ENCODE peak calls at places on chromosomes 11 and 22, in ten cellular contexts. Y is fibroblast of lung; U is effector memory CD4-positive, alpha-beta T cell; K is prostate gland; B is hepatocyte; N is pancreas; C is left lung; I is spleen; H is A549; J is adrenal gland. F is an unnamed sample. For H3K9me3, the result is how much of the 10 kb centered on the place peaks cover.

GRCh38 chr11:108122166-108122628 is 830 bp downstream of the ACAT1 start:
- DNase-seq in B (peak), K (no peak), U (no peak), N (peak), I (no peak), J (peak), H (peak), Y (peak), C (no peak), F (peak)

GRCh38 chr22:30020511-30020910 is 59.8 kb upstream of the HORMAD2 start:
- DNase-seq in N (no peak), U (no peak), H (no peak), Y (no peak), I (no peak), C (no peak), J (no peak), K (no peak), B (no peak), F (no peak)

GRCh38 chr22:24224468-24224867 is 20.4 kb downstream of the GGT5 start:
- DNase-seq in J (no peak), Y (no peak), U (no peak), B (no peak), N (no peak), K (no peak), I (no peak), C (no peak), H (no peak), F (no peak)

GRCh38 chr11:65308281-65308891 is 6.3 kb upstream of the CDC42EP2 start:
- DNase-seq in H (no peak), Y (no peak), N (peak), B (no peak), U (no peak), K (no peak), I (peak), C (peak), J (peak), F (no peak)

GRCh38 chr11:1970956-1971355 is 23.8 kb downstream of the MRPL23 start:
- DNase-seq in U (no peak), B (peak), I (peak), Y (no peak), H (peak), J (no peak), K (no peak), N (no peak), C (peak), F (no peak)

GRCh38 chr11:33735166-33735425 is 1.1 kb downstream of the CD59 start:
- DNase-seq in N (no peak), J (no peak), C (no peak), H (no peak), I (no peak), B (peak), K (no peak), U (no peak), Y (no peak), F (no peak)

GRCh38 chr11:131372243-131372930 is 2.0 kb downstream of the NTM start:
- DNase-seq in H (no peak), J (no peak), B (no peak), U (no peak), N (no peak), C (no peak), I (no peak), Y (no peak), K (no peak), F (no peak)

GRCh38 chr22:28231423-28231822 is 312.4 kb upstream of the PITPNB start:
- DNase-seq in Y (peak), H (no peak), J (no peak), N (no peak), B (peak), U (no peak), C (no peak), K (no peak), I (no peak), F (no peak)

GRCh38 chr22:22348127-22348814 is 103.7 kb downstream of the VPREB1 start:
- DNase-seq in K (no peak), B (peak), U (no peak), Y (no peak), C (no peak), N (no peak), H (peak), I (no peak), J (no peak), F (no peak)

GRCh38 chr11:66039765-66040164 is 9.2 kb downstream of the GAL3ST3 start:
- DNase-seq in Y (no peak), J (no peak), H (no peak), I (no peak), U (no peak), K (no peak), N (no peak), B (no peak), C (peak), F (no peak)

GRCh38 chr22:39502109-39502788 is at the start of gene MIEF1:
- DNase-seq in Y (peak), H (peak), C (peak), J (peak), I (peak), B (peak), N (peak), U (peak), K (peak), F (peak)

GRCh38 chr22:46691571-46691970 is 46.5 kb downstream of the CERK start:
- DNase-seq in U (no peak), N (no peak), I (no peak), Y (no peak), B (no peak), J (no peak), K (no peak), H (no peak), C (peak), F (no peak)

GRCh38 chr11:2114430-2115241 is 24.6 kb downstream of the IGF2 start:
- DNase-seq in J (no peak), U (no peak), Y (no peak), H (no peak), I (no peak), C (peak), N (no peak), K (no peak), B (no peak), F (no peak)

GRCh38 chr11:77125695-77126094 is 2.4 kb upstream of the MYO7A start:
- DNase-seq in J (no peak), Y (no peak), N (no peak), I (no peak), K (no peak), H (no peak), U (no peak), B (no peak), C (peak), F (no peak)

GRCh38 chr22:50455201-50455600 is 19.6 kb downstream of the SBF1 start:
- DNase-seq in N (no peak), J (no peak), U (no peak), I (no peak), B (no peak), H (no peak), K (no peak), C (no peak), Y (no peak), F (no peak)

GRCh38 chr11:13047884-13048283 is 38.8 kb downstream of the RASSF10 start:
- DNase-seq in H (no peak), B (no peak), K (no peak), Y (no peak), C (no peak), I (no peak), U (no peak), N (no peak), J (no peak), F (no peak)

GRCh38 chr11:5420993-5421392 is 918 bp upstream of the OR51Q1 start:
- DNase-seq in Y (no peak), B (no peak), U (no peak), I (no peak), H (no peak), C (no peak), K (no peak), N (no peak), J (no peak), F (no peak)

GRCh38 chr11:124108158-124108557 is 7.1 kb upstream of the VWA5A start:
- DNase-seq in B (peak), N (no peak), I (no peak), U (no peak), K (no peak), Y (peak), H (peak), C (no peak), J (peak), F (no peak)

GRCh38 chr11:60658409-60658808 is 41.0 kb upstream of the MS4A8 start:
- DNase-seq in U (no peak), N (peak), B (peak), I (no peak), K (peak), Y (no peak), J (no peak), H (peak), C (no peak), F (no peak)

GRCh38 chr11:72511393-72512047 is 77.2 kb upstream of the CLPB start:
- DNase-seq in I (no peak), H (peak), C (no peak), U (no peak), N (no peak), J (no peak), B (no peak), Y (peak), K (no peak), F (no peak)
- H3K9me3 ChIP-seq in I (half or more), H (half or more), C (under half), U (under half), N (under half), J (under half), B (under half), Y (under half), K (under half), F (under half)

GRCh38 chr11:16804104-16804947 is 65.9 kb downstream of the C11orf58 start:
- DNase-seq in C (no peak), U (no peak), Y (peak), I (peak), K (no peak), B (peak), H (no peak), N (no peak), J (no peak), F (no peak)

GRCh38 chr11:16807306-16807705 is 68.9 kb downstream of the C11orf58 start:
- DNase-seq in N (no peak), U (no peak), H (no peak), B (no peak), I (peak), K (no peak), C (no peak), J (no peak), Y (no peak), F (no peak)

GRCh38 chr11:16809901-16810668 is 71.6 kb downstream of the C11orf58 start:
- DNase-seq in J (peak), Y (peak), H (no peak), N (no peak), I (peak), C (no peak), U (no peak), B (no peak), K (peak), F (peak)

GRCh38 chr11:16805942-16806341 is 67.5 kb downstream of the C11orf58 start:
- DNase-seq in I (no peak), B (no peak), U (no peak), K (no peak), J (no peak), H (peak), C (no peak), Y (peak), N (no peak), F (no peak)

GRCh38 chr11:16806791-16807190 is 68.3 kb downstream of the C11orf58 start:
- DNase-seq in Y (peak), J (no peak), C (no peak), U (no peak), N (no peak), H (no peak), I (peak), K (peak), B (no peak), F (no peak)
- H3K4me3 ChIP-seq in Y (no peak), J (no peak), C (no peak), U (no peak), N (no peak), H (no peak), I (no peak), K (no peak), B (no peak), F (no peak)

GRCh38 chr22:44729391-44730012 is 22.9 kb upstream of the ARHGAP8 start:
- DNase-seq in K (no peak), H (no peak), J (no peak), Y (peak), B (peak), N (no peak), U (no peak), I (peak), C (peak), F (no peak)
- H3K9me3 ChIP-seq in K (under half), H (under half), J (under half), Y (under half), B (under half), N (under half), U (under half), I (under half), C (under half), F (under half)

GRCh38 chr11:125262194-125262824 is 97.8 kb downstream of the PKNOX2 start:
- DNase-seq in K (no peak), B (peak), Y (no peak), J (no peak), H (no peak), C (no peak), I (no peak), N (no peak), U (no peak), F (no peak)
- H3K4me3 ChIP-seq in K (no peak), B (no peak), Y (no peak), J (no peak), H (no peak), C (no peak), I (no peak), N (no peak), U (no peak), F (no peak)

DNA sequence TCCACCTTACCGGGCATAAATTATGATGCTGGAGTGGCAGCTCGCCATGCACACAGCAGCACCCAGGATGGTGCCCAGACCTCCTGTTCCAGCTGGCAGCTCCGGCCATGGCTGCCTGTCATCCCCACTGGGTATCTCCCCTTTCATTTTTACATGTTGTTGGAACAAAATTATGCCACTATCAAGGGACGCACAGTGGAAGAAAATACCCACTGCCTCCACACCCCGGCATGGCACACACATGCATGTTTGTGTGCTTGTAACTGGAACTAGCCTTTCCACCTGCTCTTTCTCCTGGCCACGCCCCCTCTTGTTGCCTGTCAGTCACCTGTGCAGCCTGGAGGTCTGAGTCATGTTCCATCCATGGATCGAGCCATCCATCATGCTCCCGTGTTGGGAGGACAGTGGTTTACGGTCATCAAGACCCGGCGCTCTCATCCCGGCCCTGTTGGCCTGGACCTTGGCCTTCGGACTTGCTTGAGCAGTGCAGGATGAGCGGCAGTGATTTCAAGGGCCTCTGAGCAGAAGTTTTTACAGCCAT is 1069.6 kb downstream of the BRD1 start:
- DNase-seq in Y (no peak), B (peak), I (peak), K (peak), N (no peak), H (no peak), C (no peak), U (no peak), J (peak), F (no peak)
- H3K9me3 ChIP-seq in Y (under half), B (under half), I (under half), K (under half), N (under half), H (under half), C (under half), U (under half), J (under half), F (under half)

DNA sequence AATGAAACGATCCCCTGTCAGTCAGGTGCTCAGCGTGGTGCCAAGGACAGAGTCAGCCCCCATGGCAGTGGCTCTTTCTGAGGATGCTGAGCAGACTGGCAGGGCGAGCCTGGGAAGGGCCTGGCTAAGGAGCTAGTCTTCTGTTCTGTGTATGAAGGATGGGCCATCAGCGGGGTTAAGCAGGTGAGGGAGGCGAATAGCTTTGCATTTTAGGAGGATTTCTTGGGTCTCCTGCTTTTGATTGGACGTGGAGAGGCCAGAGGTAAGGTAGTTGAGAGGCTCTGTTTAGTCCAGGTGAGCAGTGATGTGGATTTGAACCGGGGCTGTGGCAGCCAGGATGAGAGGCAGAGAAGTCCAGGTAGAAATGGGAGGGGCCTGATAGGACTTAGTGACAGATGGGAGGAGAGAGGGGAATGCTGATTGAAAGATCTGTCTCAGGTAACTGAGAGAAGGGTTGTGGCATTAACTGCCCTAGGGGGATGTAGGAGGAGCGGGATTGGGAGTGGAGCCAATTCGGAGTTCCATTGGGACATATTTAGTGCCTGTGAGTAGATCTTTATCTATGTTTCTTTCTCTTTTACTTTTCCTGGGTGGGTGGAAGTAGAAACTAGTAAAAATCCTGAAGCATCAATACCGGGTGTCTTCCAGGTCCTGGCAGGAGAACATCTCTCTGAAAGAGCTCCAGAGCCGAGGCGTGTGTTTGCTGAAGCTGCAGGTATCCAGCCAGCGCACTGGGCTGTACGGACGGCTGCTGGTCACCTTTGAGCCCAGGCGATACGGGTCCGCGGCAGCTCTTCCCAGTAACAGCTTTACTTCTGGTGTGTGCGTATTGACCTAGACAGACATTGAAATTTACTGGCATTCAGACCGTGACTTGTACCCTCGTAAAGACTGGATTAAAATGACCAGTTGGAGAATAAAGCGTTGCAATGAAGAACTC is 2.0 kb downstream of the IGHMBP2 start:
- DNase-seq in U (no peak), K (peak), I (no peak), N (no peak), C (no peak), B (no peak), H (no peak), J (no peak), Y (no peak), F (no peak)
- H3K4me3 ChIP-seq in U (no peak), K (peak), I (no peak), N (no peak), C (peak), B (no peak), H (no peak), J (no peak), Y (no peak), F (peak)

GRCh38 chr11:19134004-19134403 is 17.0 kb downstream of the ZDHHC13 start:
- DNase-seq in J (no peak), N (no peak), B (no peak), K (no peak), C (no peak), H (no peak), U (no peak), Y (no peak), I (no peak), F (no peak)
- H3K9me3 ChIP-seq in J (under half), N (under half), B (under half), K (under half), C (under half), H (under half), U (under half), Y (under half), I (under half), F (under half)

DNA sequence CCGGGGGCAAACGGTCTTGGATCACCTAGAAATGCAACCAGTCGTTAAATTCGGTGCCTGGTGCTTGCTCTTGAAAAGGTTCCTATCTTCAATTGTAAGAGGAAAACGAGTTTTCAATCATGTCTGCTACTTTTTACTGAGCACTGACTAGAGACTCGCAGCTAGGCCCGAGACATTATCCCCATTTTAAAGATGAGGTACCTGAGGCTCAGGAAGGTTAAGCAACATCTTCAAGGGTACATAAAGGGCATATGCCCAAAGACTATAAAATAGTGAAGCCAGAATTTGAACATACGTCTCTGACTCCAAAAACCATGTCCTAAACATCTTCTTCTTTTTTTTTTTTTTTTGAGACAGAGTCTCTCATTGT is 638 bp upstream of the PISD start:
- DNase-seq in K (no peak), U (no peak), N (no peak), I (no peak), B (no peak), C (no peak), J (no peak), Y (no peak), H (no peak), F (no peak)
- H3K4me3 ChIP-seq in K (peak), U (peak), N (peak), I (peak), B (peak), C (peak), J (peak), Y (no peak), H (peak), F (peak)

DNA sequence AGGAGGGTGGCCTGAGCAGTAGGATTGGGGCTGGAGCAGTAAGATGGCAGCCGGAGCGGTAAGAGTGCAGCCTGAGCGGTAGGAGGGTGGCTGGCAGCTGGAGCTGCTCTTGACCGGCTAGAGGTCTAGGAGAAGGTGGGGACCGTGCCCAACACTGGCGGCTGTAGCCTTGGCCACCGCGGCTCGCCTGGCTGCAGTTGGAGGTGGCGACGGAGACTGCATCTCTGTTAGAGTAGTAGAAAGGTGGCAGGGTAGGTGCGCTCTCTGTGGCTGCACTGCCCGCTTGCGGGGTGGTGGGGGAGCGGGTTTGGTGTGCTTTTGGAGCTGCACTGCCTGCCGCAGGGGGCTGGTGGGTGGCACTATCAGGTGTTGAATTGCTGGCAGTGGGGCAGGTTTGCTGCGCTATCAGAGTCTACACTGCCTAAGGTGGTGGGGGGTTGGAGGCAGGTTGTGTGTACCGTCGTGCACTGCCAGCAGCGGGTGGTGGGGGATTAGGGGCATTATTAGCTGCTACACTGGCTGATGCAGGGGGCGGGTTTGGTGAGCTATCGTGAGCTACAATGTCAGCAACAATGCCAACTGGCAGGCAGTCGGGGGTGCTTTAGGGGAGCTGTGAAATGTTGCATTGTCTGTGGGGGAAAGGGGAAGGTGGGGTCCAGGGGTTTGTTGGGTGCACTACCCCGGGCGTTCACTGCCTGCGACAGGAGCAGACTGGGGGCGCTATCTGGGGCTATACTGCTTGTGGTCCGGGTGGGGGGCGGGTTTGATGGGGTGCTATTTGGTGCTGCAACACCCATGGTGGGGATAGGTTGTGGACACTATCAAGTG is 4461.3 kb upstream of the OR11H1 start:
- DNase-seq in H (no peak), I (peak), K (no peak), J (no peak), Y (no peak), C (peak), N (no peak), U (no peak), B (peak), F (no peak)
- H3K9me3 ChIP-seq in H (under half), I (half or more), K (under half), J (under half), Y (under half), C (half or more), N (under half), U (under half), B (under half), F (under half)

F was measured in MG63.